ENCODE peak calls at places on chromosomes 2 and 18, in six cellular contexts. K is HT1080, F is ACHN, D is HFF-Myc, Y is mucosa of gallbladder, Q is T-helper 1 cell. Z is an unnamed sample.
A peak's percentile ranks its signal among the peaks of the same experiment; 100 is the strongest.

GRCh38 chr2:74181739-74182138 is 3.1 kb upstream of the MOB1A start:
- DNase-seq in K (no peak), F (no peak), D (no peak), Y (peak; percentile 51), Q (no peak), Z (no peak)

GRCh38 chr2:69643602-69644505 is at the start of gene AAK1:
- DNase-seq in K (peak; percentile 91), F (peak; percentile 88), D (peak; percentile 42), Y (peak; percentile 88), Q (peak; percentile 68), Z (peak; percentile 94)

GRCh38 chr2:210370562-210370961 is 55.6 kb upstream of the MYL1 start:
- DNase-seq in K (no peak), F (no peak), D (no peak), Y (no peak), Q (no peak), Z (no peak)

GRCh38 chr2:195533771-195534642 is 123.0 kb upstream of the SLC39A10 start:
- DNase-seq in K (peak; percentile 86), F (peak; percentile 82), D (peak; percentile 36), Y (no peak), Q (no peak), Z (no peak)

GRCh38 chr2:123128951-123129350 is 896.1 kb upstream of the CNTNAP5 start:
- DNase-seq in K (no peak), F (no peak), D (no peak), Y (no peak), Q (no peak), Z (no peak)

GRCh38 chr18:79915161-79916127 is 36.0 kb downstream of the SLC66A2 start:
- DNase-seq in K (no peak), F (no peak), D (no peak), Y (peak; percentile 6), Q (no peak), Z (peak; percentile 45)

GRCh38 chr2:101847661-101848339 is 144.0 kb upstream of the IL1R2 start:
- DNase-seq in K (no peak), F (no peak), D (no peak), Y (no peak), Q (no peak), Z (no peak)

GRCh38 chr18:46711444-46711863 is 45.4 kb downstream of the ST8SIA5 start:
- DNase-seq in K (no peak), F (no peak), D (no peak), Y (no peak), Q (no peak), Z (no peak)

GRCh38 chr2:120075545-120075944 is 62.7 kb downstream of the EPB41L5 start:
- DNase-seq in K (no peak), F (no peak), D (no peak), Y (no peak), Q (no peak), Z (no peak)

Z was measured in sciatic nerve.